ENCODE peak calls at places on chromosomes 4 and X, in ten cellular contexts. R is fibroblast of mammary gland; K is activated CD4-positive, alpha-beta T cell treated with anti-CD3 and anti-CD28 coated beads, Interleukin-2, amount 10 ng/mL, durations not matched to agents 7 days and 5 days; O is AG20443; L is GM23248; Y is hepatocyte; T is substantia nigra; Z is foreskin fibroblast; N is A549; C is foreskin keratinocyte. J is an unnamed sample.

GRCh38 chrX:118571829-118572228 is 76.2 kb downstream of the DOCK11 start:
- DNase-seq in R (peak), K (no peak), O (no peak), L (peak), Y (peak), T (no peak), Z (peak), N (peak), C (no peak), J (no peak)

GRCh38 chrX:103404225-103405008 is 28.1 kb downstream of the BEX3 start:
- DNase-seq in R (peak), K (peak), O (peak), L (peak), Y (peak), T (peak), Z (peak), N (peak), C (peak), J (peak)

GRCh38 chr4:174681723-174682300 is 147.2 kb downstream of the GLRA3 start:
- DNase-seq in R (peak), K (no peak), O (peak), L (peak), Y (peak), T (no peak), Z (no peak), N (peak), C (peak), J (no peak)

GRCh38 chr4:73533515-73534422 is 52.2 kb downstream of the AFM start:
- DNase-seq in R (no peak), K (no peak), O (no peak), L (no peak), Y (peak), T (no peak), Z (no peak), N (no peak), C (no peak), J (no peak)

GRCh38 chrX:40734956-40735317 is 405 bp downstream of the MED14 start:
- DNase-seq in R (no peak), K (peak), O (no peak), L (peak), Y (peak), T (no peak), Z (no peak), N (peak), C (no peak), J (peak)

GRCh38 chrX:41043950-41044349 is 41.3 kb upstream of the USP9X start:
- DNase-seq in R (peak), K (no peak), O (peak), L (peak), Y (no peak), T (no peak), Z (peak), N (no peak), C (peak), J (no peak)

GRCh38 chrX:87728024-87728423 is 210.4 kb downstream of the KLHL4 start:
- DNase-seq in R (no peak), K (no peak), O (no peak), L (no peak), Y (no peak), T (no peak), Z (no peak), N (no peak), C (no peak), J (no peak)

GRCh38 chr4:139665690-139666529 is at the start of gene MGST2:
- DNase-seq in R (peak), K (peak), O (peak), L (peak), Y (peak), T (no peak), Z (peak), N (peak), C (peak), J (peak)

GRCh38 chr4:140116442-140117104 is 37.4 kb downstream of the MAML3 start:
- DNase-seq in R (no peak), K (peak), O (no peak), L (peak), Y (no peak), T (no peak), Z (no peak), N (peak), C (peak), J (no peak)

GRCh38 chr4:177008071-177008835 is 215.5 kb upstream of the VEGFC start:
- DNase-seq in R (peak), K (no peak), O (no peak), L (peak), Y (no peak), T (no peak), Z (peak), N (no peak), C (peak), J (no peak)

GRCh38 chr4:53987761-53988171 is 76.6 kb downstream of the CHIC2 start:
- DNase-seq in R (peak), K (no peak), O (peak), L (peak), Y (peak), T (no peak), Z (peak), N (peak), C (peak), J (no peak)

J was measured in left colon.